ENCODE peak calls at places on chromosome 13, in six cellular contexts. N is thoracic aorta; W is activated naive CD4-positive, alpha-beta T cell; R is activated T-helper 1 cell treated with anti-CD3 and anti-CD28 coated beads, Interleukin-12 subunit alpha, Interleukin-12 subunit beta, Interleukin-2, Interleukin-4 antibody, amounts not matched to agents 30 ng/mL and 10 ng/mL and 1 ng/mL, durations not matched to agents 14 hours and 24 hours and 36 hours; B is dermis blood vessel endothelial cell; X is H54. H is an unnamed sample.
A peak's percentile ranks its signal among the peaks of the same experiment; 100 is the strongest.

GRCh38 chr13:110138009-110138699 is 168.8 kb downstream of the COL4A1 start:
- DNase-seq in N (peak; percentile 52), W (peak; percentile 19), R (peak; percentile 59), B (peak; percentile 83), X (peak; percentile 97), H (no peak)

GRCh38 chr13:103187621-103188020 is 121.4 kb upstream of the SLC10A2 start:
- DNase-seq in N (no peak), W (no peak), R (no peak), B (no peak), X (no peak), H (no peak)

GRCh38 chr13:76954568-76954967 is 6.3 kb downstream of the ACOD1 start:
- DNase-seq in N (no peak), W (no peak), R (no peak), B (no peak), X (no peak), H (no peak)

GRCh38 chr13:109655611-109656010 is 130.8 kb downstream of the IRS2 start:
- DNase-seq in N (no peak), W (no peak), R (no peak), B (no peak), X (no peak), H (no peak)

GRCh38 chr13:113216165-113217056 is 7.0 kb downstream of the CUL4A start:
- DNase-seq in N (no peak), W (no peak), R (no peak), B (peak; percentile 51), X (peak; percentile 80), H (peak; percentile 49)

GRCh38 chr13:68748038-68748437 is 1359.6 kb upstream of the ATXN8OS start:
- DNase-seq in N (no peak), W (no peak), R (no peak), B (peak; percentile 2), X (no peak), H (no peak)

GRCh38 chr13:26310003-26310402 is 56.1 kb downstream of the CDK8 start:
- DNase-seq in N (no peak), W (no peak), R (no peak), B (no peak), X (no peak), H (no peak)

GRCh38 chr13:66443926-66444325 is 786.2 kb downstream of the PCDH9 start:
- DNase-seq in N (no peak), W (no peak), R (no peak), B (no peak), X (no peak), H (no peak)

GRCh38 chr13:99893567-99893966 is 78.0 kb downstream of the ZIC5 start:
- DNase-seq in N (no peak), W (no peak), R (no peak), B (no peak), X (no peak), H (no peak)

GRCh38 chr13:25214371-25215252 is 42.5 kb upstream of the AMER2 start:
- DNase-seq in N (no peak), W (no peak), R (no peak), B (no peak), X (no peak), H (peak; percentile 10)

GRCh38 chr13:78323848-78324247 is 279.5 kb downstream of the POU4F1 start:
- DNase-seq in N (no peak), W (no peak), R (no peak), B (peak; percentile 22), X (no peak), H (no peak)

GRCh38 chr13:110369400-110369799 is 62.3 kb downstream of the COL4A2 start:
- DNase-seq in N (no peak), W (no peak), R (no peak), B (no peak), X (no peak), H (no peak)

H was measured in fibroblast of the conjunctiva.